ENCODE peak calls at places on chromosome 17, in six cellular contexts. N is Panc1; C is suprapubic skin; I is effector memory CD4-positive, alpha-beta T cell; J is colonic mucosa; F is fibroblast of lung. S is an unnamed sample.
A peak's percentile ranks its signal among the peaks of the same experiment; 100 is the strongest.

GRCh38 chr17:3598078-3598477 is 11.1 kb downstream of the TRPV1 start:
- DNase-seq in F (no peak), I (no peak), N (no peak), J (no peak), C (no peak), S (no peak)

GRCh38 chr17:30520436-30520835 is 43.2 kb downstream of the GOSR1 start:
- DNase-seq in J (no peak), C (no peak), F (peak; percentile 31), I (no peak), N (no peak), S (no peak)

GRCh38 chr17:39926588-39927100 is 757 bp downstream of the ORMDL3 start:
- DNase-seq in C (no peak), F (no peak), I (peak; percentile 47), J (peak; percentile 69), N (no peak), S (peak; percentile 77)

GRCh38 chr17:32256695-32257013 is 9.0 kb upstream of the RHBDL3 start:
- DNase-seq in J (no peak), N (no peak), F (no peak), C (no peak), I (no peak), S (no peak)

GRCh38 chr17:33732116-33732515 is 439.0 kb upstream of the ASIC2 start:
- DNase-seq in C (no peak), F (peak; percentile 1), I (no peak), J (no peak), N (no peak), S (no peak)

GRCh38 chr17:3888343-3889171 is 4.3 kb downstream of the CAMKK1 start:
- DNase-seq in I (no peak), C (peak; percentile 94), F (peak; percentile 81), N (no peak), J (peak; percentile 88), S (no peak)

GRCh38 chr17:65079489-65079900 is 23.0 kb upstream of the GNA13 start:
- DNase-seq in F (no peak), I (no peak), N (no peak), J (no peak), C (no peak), S (no peak)

GRCh38 chr17:57211543-57211942 is 44.8 kb upstream of the MSI2 start:
- DNase-seq in C (no peak), I (no peak), J (no peak), F (peak; percentile 18), N (no peak), S (no peak)

GRCh38 chr17:68053237-68054030 is 17.9 kb downstream of the KPNA2 start:
- DNase-seq in F (peak; percentile 91), N (no peak), C (peak; percentile 90), J (peak; percentile 27), I (no peak), S (no peak)

GRCh38 chr17:67801626-67802175 is 23.6 kb upstream of the BPTF start:
- DNase-seq in C (no peak), J (no peak), N (no peak), I (no peak), F (no peak), S (no peak)

GRCh38 chr17:78131172-78132085 is 858 bp downstream of the TMC8 start:
- DNase-seq in N (no peak), I (peak; percentile 43), C (peak; percentile 83), F (no peak), J (no peak), S (peak; percentile 46)

GRCh38 chr17:40038882-40039513 is 15.2 kb downstream of the MED24 start:
- DNase-seq in I (no peak), C (peak; percentile 89), N (no peak), F (peak; percentile 91), J (no peak), S (no peak)

GRCh38 chr17:77400445-77400870 is 259.7 kb downstream of the SEC14L1 start:
- DNase-seq in J (no peak), I (peak; percentile 58), F (no peak), C (no peak), N (no peak), S (peak; percentile 74)

GRCh38 chr17:60039509-60040442 is 38.9 kb downstream of the HEATR6 start:
- DNase-seq in F (no peak), J (no peak), C (peak; percentile 43), N (no peak), I (no peak), S (no peak)

GRCh38 chr17:65794572-65794971 is 233.1 kb upstream of the AXIN2 start:
- DNase-seq in I (no peak), J (peak; percentile 39), N (no peak), F (peak; percentile 36), C (no peak), S (peak; percentile 14)

GRCh38 chr17:81057777-81058176 is 22.8 kb downstream of the BAIAP2 start:
- DNase-seq in F (no peak), C (no peak), N (no peak), I (no peak), J (no peak), S (no peak)

GRCh38 chr17:17666111-17666714 is 15.0 kb upstream of the RAI1 start:
- DNase-seq in N (no peak), C (no peak), I (no peak), F (peak; percentile 68), J (peak; percentile 54), S (no peak)

GRCh38 chr17:56988901-56989572 is 11.1 kb downstream of the SCPEP1 start:
- DNase-seq in J (no peak), N (no peak), C (no peak), I (no peak), F (no peak), S (no peak)

GRCh38 chr17:38868968-38869646 is 751 bp upstream of the LASP1 start:
- DNase-seq in I (peak; percentile 76), J (peak; percentile 92), N (peak; percentile 63), F (peak; percentile 91), C (peak; percentile 95), S (peak; percentile 91)

GRCh38 chr17:19664821-19665181 is 16.2 kb downstream of the ALDH3A2 start:
- DNase-seq in I (no peak), J (no peak), N (no peak), C (no peak), F (no peak), S (no peak)

GRCh38 chr17:16987830-16988601 is 16.1 kb upstream of the TNFRSF13B start:
- DNase-seq in N (no peak), C (no peak), F (peak; percentile 31), I (peak; percentile 16), J (peak; percentile 59), S (peak; percentile 36)

GRCh38 chr17:7626307-7626706 is 1.3 kb downstream of the SAT2 start:
- DNase-seq in I (no peak), F (no peak), C (peak; percentile 78), N (no peak), J (no peak), S (no peak)

GRCh38 chr17:72890711-72891110 is 201.8 kb downstream of the SLC39A11 start:
- DNase-seq in C (no peak), N (no peak), I (no peak), J (no peak), F (no peak), S (no peak)

GRCh38 chr17:72481572-72481971 is 360.8 kb downstream of the SOX9 start:
- DNase-seq in C (no peak), F (no peak), N (no peak), J (no peak), I (no peak), S (no peak)

GRCh38 chr17:66551839-66552238 is 249.4 kb downstream of the PRKCA start:
- DNase-seq in N (no peak), F (no peak), I (no peak), J (no peak), C (no peak), S (no peak)

GRCh38 chr17:38430316-38430715 is 2.1 kb downstream of the ARHGAP23 start:
- DNase-seq in I (no peak), J (no peak), F (peak; percentile 51), N (no peak), C (no peak), S (no peak)

GRCh38 chr17:40522961-40523310 is 21.5 kb upstream of the TNS4 start:
- DNase-seq in J (no peak), C (peak; percentile 32), I (no peak), F (no peak), N (no peak), S (no peak)

GRCh38 chr17:82380860-82381702 is 9.5 kb downstream of the UTS2R start:
- DNase-seq in N (no peak), I (no peak), C (no peak), J (no peak), F (no peak), S (no peak)
- H3K4me3 ChIP-seq in N (peak overlapping the region; percentile 37), I (no peak overlapping the region), C (no peak overlapping the region), J (no peak overlapping the region), F (peak overlapping the region; percentile 16), S (no peak overlapping the region)

GRCh38 chr17:35160354-35161201 is 13.0 kb downstream of the UNC45B start:
- DNase-seq in J (no peak), N (no peak), F (no peak), I (peak; percentile 32), C (no peak), S (peak; percentile 74)
- H3K4me1 ChIP-seq in J (no peaks in the 10 kb centered on the region), N (no peaks in the 10 kb centered on the region), F (no peaks in the 10 kb centered on the region), I (peaks cover 24% of the 10 kb centered on the region), C (no peaks in the 10 kb centered on the region), S (peaks cover 52% of the 10 kb centered on the region)

GRCh38 chr17:47708864-47709541 is 15.0 kb downstream of the TBKBP1 start:
- DNase-seq in J (no peak), C (no peak), N (no peak), F (peak; percentile 48), I (no peak), S (no peak)

GRCh38 chr17:47709594-47709993 is 15.6 kb downstream of the TBKBP1 start:
- DNase-seq in N (no peak), J (no peak), F (no peak), I (no peak), C (no peak), S (no peak)

GRCh38 chr17:47707056-47707791 is 13.3 kb downstream of the TBKBP1 start:
- DNase-seq in J (no peak), F (no peak), C (no peak), I (no peak), N (no peak), S (no peak)

GRCh38 chr17:47707884-47708283 is 13.9 kb downstream of the TBKBP1 start:
- DNase-seq in F (no peak), N (no peak), C (no peak), I (no peak), J (no peak), S (no peak)

GRCh38 chr17:47708312-47708863 is 14.4 kb downstream of the TBKBP1 start:
- DNase-seq in C (no peak), F (no peak), J (no peak), I (no peak), N (no peak), S (no peak)
- H3K4me3 ChIP-seq in C (peak overlapping the region; percentile 25), F (no peak overlapping the region), J (no peak overlapping the region), I (no peak overlapping the region), N (no peak overlapping the region), S (no peak overlapping the region)

DNA sequence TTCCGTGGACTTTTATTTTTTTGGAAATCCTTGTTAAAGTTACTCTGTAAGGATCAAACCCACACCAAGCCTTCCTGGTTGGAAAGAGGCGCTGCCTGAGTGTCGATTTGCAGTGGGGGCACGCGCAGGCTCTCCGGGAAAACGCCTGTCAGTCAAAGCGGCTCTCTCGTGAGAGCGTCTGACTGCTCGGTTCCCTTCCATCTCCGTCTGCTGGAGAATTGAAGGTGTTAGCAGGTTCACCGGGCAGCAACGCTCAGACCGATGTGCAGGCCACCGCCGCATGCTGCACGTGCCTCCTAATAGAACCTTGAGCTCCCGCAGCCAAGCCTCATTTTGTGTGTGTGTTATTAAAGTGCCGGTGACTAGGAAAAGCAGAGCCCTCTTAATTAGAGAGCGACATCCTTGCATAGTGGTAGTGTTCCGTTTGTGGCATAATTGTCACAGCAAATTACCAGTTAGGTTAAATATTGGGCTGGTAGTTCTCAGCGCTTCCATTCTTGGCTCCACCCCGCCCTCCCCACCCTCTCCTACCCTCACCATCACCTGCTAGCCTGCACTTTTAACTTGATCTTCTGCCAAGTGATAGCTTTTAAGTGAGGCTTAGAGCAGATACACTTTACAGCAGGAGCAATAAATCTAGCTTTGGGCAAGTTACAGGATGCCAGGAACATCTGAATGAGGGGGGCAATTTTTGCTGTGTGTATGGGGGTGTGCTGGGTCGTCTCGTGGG is 75.5 kb downstream of the RPA1 start:
- DNase-seq in C (no peak), I (no peak), F (no peak), N (no peak), J (no peak), S (no peak)
- H3K4me1 ChIP-seq in C (peaks cover 18% of the 10 kb centered on the region), I (peaks cover 10% of the 10 kb centered on the region), F (peaks cover 3% of the 10 kb centered on the region), N (no peaks in the 10 kb centered on the region), J (no peaks in the 10 kb centered on the region), S (peaks cover 14% of the 10 kb centered on the region)

S was measured in CD4-positive, alpha-beta memory T cell.